ENCODE peak calls at places on chromosomes 3 and 15, in four cellular contexts. P is A549, M is K562, Z is HepG2. L is an unnamed sample.

GRCh38 chr3:177195242-177195940 is 1.9 kb downstream of the TBL1XR1 start:
- DNase-seq in P (peak; percentile 23), M (no peak), Z (no peak), L (no peak)

GRCh38 chr3:144096016-144096415 is 124.4 kb downstream of the DIPK2A start:
- DNase-seq in P (no peak), M (no peak), Z (no peak), L (no peak)

GRCh38 chr3:63067999-63068645 is 192.9 kb upstream of the CADPS start:
- DNase-seq in P (no peak), M (peak; percentile 9), Z (peak; percentile 27), L (no peak)

GRCh38 chr3:131708216-131708615 is 205.4 kb upstream of the MRPL3 start:
- DNase-seq in P (no peak), M (no peak), Z (no peak), L (no peak)

GRCh38 chr15:40217166-40217785 is 21.6 kb upstream of the PAK6 start:
- DNase-seq in P (peak; percentile 38), M (peak; percentile 63), Z (peak; percentile 69), L (peak; percentile 26)

GRCh38 chr3:100992086-100993033 is 861 bp downstream of the ABI3BP start:
- DNase-seq in P (no peak), M (no peak), Z (no peak), L (no peak)

GRCh38 chr15:74892313-74892712 is 2.5 kb downstream of the MPI start:
- DNase-seq in P (no peak), M (no peak), Z (no peak), L (no peak)

GRCh38 chr3:143769663-143770062 is 78.6 kb downstream of the SLC9A9 start:
- DNase-seq in P (no peak), M (no peak), Z (no peak), L (no peak)

GRCh38 chr15:32717290-32718081 is at the start of gene GREM1:
- DNase-seq in P (no peak), M (no peak), Z (no peak), L (no peak)

GRCh38 chr3:185813691-185814215 is 11.1 kb downstream of the IGF2BP2 start:
- DNase-seq in P (no peak), M (no peak), Z (peak; percentile 45), L (no peak)

GRCh38 chr15:80418892-80419537 is 14.8 kb downstream of the ARNT2 start:
- DNase-seq in P (peak; percentile 56), M (peak; percentile 19), Z (peak; percentile 47), L (no peak)

GRCh38 chr3:159929181-159929893 is 59.3 kb upstream of the IL12A start:
- DNase-seq in P (peak; percentile 44), M (no peak), Z (peak; percentile 80), L (no peak)

GRCh38 chr3:55521086-55522060 is 34.3 kb upstream of the WNT5A start:
- DNase-seq in P (no peak), M (no peak), Z (no peak), L (no peak)

GRCh38 chr15:66252411-66253295 is 897 bp downstream of the MEGF11 start:
- DNase-seq in P (peak; percentile 97), M (peak; percentile 69), Z (peak; percentile 7), L (no peak)

GRCh38 chr3:134430174-134430573 is 55.6 kb downstream of the ANAPC13 start:
- DNase-seq in P (no peak), M (no peak), Z (no peak), L (no peak)

GRCh38 chr3:135125171-135125801 is 330.2 kb downstream of the EPHB1 start:
- DNase-seq in P (no peak), M (peak; percentile 23), Z (peak; percentile 2), L (no peak)

GRCh38 chr3:36380171-36381031 is at the start of gene STAC:
- DNase-seq in P (peak; percentile 52), M (no peak), Z (no peak), L (no peak)

GRCh38 chr15:50190723-50191122 is 8.7 kb downstream of the SLC27A2 start:
- DNase-seq in P (no peak), M (no peak), Z (no peak), L (no peak)

GRCh38 chr15:63370764-63371163 is 10.9 kb downstream of the CA12 start:
- DNase-seq in P (no peak), M (no peak), Z (no peak), L (no peak)

GRCh38 chr15:63372018-63372705 is 9.5 kb downstream of the CA12 start:
- DNase-seq in P (peak; percentile 95), M (peak; percentile 61), Z (no peak), L (no peak)

GRCh38 chr15:63369766-63370165 is 11.9 kb downstream of the CA12 start:
- DNase-seq in P (no peak), M (no peak), Z (no peak), L (no peak)

GRCh38 chr15:63372753-63373152 is 8.9 kb downstream of the CA12 start:
- DNase-seq in P (no peak), M (no peak), Z (no peak), L (no peak)

DNA sequence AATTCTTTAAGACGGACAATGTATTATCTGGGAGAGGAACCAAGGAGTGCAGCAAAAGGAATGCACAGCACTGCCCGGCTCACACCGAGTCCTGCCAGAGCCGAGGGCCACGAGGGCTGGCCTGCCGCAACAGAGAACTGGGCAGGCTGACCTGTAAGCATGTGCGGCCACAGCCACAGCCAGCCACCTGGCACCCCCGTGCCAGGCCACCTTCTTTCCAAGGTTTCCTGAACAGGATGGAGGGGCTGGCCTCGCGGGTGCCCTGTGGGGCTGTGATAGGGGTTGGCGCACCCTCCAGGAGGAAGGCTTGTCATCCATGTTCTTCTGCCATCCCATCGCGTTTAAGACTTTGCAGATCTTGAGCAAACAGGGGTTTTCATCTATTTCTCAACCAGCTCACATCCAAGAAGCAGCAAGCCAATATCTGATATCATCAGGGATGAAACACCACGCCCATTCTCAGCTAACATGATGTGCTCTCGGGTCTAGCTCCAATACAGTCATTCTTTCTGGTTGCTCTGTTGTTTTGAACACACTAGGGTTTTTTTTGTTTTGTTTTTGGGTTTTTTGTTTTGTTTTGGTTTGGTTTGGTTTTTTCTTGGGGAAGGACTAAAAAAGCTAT is 10.2 kb downstream of the CA12 start:
- DNase-seq in P (no peak), M (no peak), Z (no peak), L (no peak)
- TF ChIP-seq CHD4 in P (no peak), M (no peak), Z (no peak), L (no peak)

GRCh38 chr3:184145881-184146280 is 9.3 kb upstream of the DVL3 start:
- DNase-seq in P (no peak), M (no peak), Z (no peak), L (no peak)
- TF ChIP-seq CHD4 in P (no peak), M (no peak), Z (no peak), L (no peak)

DNA sequence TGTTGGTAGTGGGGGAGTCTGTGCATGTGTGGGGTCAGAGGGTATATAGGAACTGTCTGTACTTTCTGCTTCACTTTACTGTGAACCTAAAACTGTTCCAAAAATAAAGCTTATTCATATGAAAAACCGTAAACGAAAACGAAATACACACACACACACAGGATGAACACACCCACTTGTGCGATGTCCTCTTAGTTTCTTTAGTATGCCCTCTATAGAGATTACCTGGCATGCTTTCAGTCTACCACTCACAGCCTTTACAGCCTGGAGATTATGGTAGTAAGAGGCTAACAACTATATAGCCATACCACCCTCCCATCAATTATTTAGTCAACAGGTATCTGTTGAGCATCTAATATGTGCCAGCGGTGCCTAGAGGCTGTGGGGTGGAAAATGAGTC is 60.0 kb upstream of the UBE3A start:
- DNase-seq in P (no peak), M (no peak), Z (no peak), L (no peak)
- TF ChIP-seq CHD4 in P (no peak), M (no peak), Z (no peak), L (no peak)

GRCh38 chr3:125684199-125684598 is 88.9 kb upstream of the OSBPL11 start:
- DNase-seq in P (no peak), M (no peak), Z (peak; percentile 48), L (no peak)
- TF ChIP-seq CHD4 in P (no peak), M (no peak), Z (no peak), L (no peak)

DNA sequence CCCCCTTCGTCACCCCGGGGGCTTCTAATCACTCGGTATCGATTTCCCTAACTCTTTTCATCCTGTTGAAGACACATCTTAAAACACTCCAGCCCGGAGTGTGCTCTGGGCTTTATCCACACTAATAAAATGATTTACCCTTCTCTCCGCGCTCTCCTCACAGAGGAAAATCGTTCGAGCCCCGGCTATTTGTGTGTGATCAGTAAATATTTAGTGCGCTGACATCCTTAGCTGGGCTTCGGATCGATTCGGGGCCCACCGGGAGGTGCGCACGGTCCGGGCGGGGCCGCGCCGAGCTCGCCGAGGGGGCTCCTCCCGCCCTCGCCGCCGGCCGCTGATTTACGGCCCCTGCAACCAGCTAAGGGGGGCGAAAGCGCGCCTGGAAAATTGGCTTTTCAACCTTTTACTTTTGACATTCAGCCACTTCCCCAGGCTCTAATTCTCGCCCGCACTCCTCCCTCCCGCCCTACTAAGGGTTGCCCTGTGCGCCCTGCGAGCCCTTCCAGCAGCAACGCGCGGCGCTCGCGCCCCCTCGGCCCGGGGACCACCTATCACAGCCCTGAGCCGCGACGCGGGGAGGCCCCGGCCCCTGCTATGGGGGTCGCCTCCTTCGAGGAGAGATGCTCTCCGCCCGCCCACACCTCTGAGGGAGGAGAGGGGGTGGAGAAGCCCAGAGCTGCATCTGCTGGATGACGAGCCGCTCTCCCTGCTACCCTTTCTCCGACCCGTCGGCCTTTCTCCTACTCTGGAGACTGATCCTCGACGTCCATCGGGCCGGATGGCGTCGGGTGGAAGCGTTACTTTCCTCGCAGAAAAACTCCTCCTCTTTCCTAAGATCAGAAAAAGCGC is 7.9 kb upstream of the NR2F2 start:
- DNase-seq in P (no peak), M (no peak), Z (no peak), L (no peak)
- TF ChIP-seq CHD4 in P (no peak), M (no peak), Z (no peak), L (no peak)

GRCh38 chr3:14550181-14550580 is 10.0 kb upstream of the GRIP2 start:
- DNase-seq in P (no peak), M (no peak), Z (no peak), L (no peak)

GRCh38 chr3:14552717-14553116 is 12.6 kb upstream of the GRIP2 start:
- DNase-seq in P (no peak), M (no peak), Z (no peak), L (no peak)

GRCh38 chr3:14552041-14552648 is 12.0 kb upstream of the GRIP2 start:
- DNase-seq in P (no peak), M (no peak), Z (no peak), L (no peak)

GRCh38 chr3:14549256-14549931 is 9.3 kb upstream of the GRIP2 start:
- DNase-seq in P (peak; percentile 63), M (peak; percentile 70), Z (peak; percentile 18), L (no peak)

DNA sequence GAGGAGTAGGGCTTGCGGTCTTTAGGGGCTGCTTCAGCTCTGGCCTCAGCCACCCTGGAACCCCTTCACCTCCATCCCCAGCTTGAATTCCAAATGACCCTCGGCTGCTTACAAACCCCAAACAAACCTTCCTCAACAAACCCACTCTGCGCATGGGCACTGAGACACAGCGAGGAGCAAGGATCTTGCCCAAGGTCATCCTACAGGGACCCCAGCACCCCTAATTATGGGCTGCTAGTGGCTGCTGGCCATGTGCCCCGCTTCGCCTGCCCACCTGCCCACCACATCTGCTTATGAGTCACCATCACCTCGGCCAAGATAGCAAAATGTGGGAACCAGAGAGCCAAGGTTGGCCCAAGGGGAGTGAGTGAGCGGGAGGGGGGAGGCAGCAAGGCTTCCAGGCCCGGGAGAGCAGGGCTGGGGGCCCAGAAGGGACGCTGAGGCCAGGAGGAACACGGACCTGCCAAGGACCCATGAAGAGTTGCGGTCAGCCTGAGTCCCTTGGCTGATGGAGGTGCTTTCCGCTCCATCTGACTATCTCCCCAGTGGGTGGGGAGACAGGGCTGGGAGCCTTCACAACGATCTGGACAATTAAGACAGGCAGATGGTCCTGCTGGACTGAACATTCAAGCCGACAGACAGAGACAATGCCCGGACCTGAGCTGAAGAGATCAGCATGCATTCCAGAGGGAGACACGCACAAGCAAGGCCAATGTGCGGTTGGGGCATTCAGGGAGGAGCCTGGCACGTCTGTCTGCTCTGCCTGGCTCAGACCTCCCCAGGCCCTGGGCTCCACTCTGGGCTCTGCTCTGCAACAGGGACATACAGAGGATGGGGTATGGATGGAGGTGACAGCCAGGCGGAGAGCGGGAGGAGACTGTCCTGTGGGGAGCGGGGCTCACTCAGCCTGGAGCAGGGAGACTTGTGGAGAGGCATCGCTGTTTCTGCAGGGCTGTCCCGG is 10.8 kb upstream of the GRIP2 start:
- DNase-seq in P (no peak), M (no peak), Z (no peak), L (no peak)
- TF ChIP-seq CHD4 in P (no peak), M (no peak), Z (no peak), L (no peak)